ENCODE peak calls at places on chromosomes 11 and 22, in ten cellular contexts. P is activated naive CD4-positive, alpha-beta T cell; X is OCI-LY7; F is activated T-cell treated with anti-CD3 and anti-CD28 coated beads for 1 hour; C is NCI-H774; J is NCI-H2081; R is HuH-7; N is non-pigmented ciliary epithelial cell; I is stimulated activated CD4-positive, alpha-beta T cell treated with anti-CD3 and anti-CD28 coated beads, Interleukin-4, amount 100 ng/mL, for 4 hours; L is frontal cortex. V is an unnamed sample.

GRCh38 chr11:36622431-36623136 is 24.5 kb upstream of the RAG2 start:
- DNase-seq in X (peak; percentile 14), R (peak; percentile 5), P (no peak), N (peak; percentile 14), C (no peak), I (no peak), F (no peak), J (no peak), L (no peak), V (no peak)

GRCh38 chr22:38882972-38883622 is 11.1 kb upstream of the CBX6 start:
- DNase-seq in J (no peak), L (no peak), X (no peak), I (no peak), R (no peak), N (no peak), C (no peak), P (no peak), F (no peak), V (no peak)

GRCh38 chr11:102800774-102801173 is 2.8 kb upstream of the MMP1 start:
- DNase-seq in L (no peak), P (no peak), N (no peak), F (no peak), R (no peak), J (no peak), X (no peak), C (no peak), I (no peak), V (no peak)

GRCh38 chr22:40463727-40464126 is 93.3 kb downstream of the SGSM3 start:
- DNase-seq in R (no peak), N (no peak), X (peak; percentile 53), I (peak; percentile 32), L (no peak), J (no peak), C (no peak), P (no peak), F (peak; percentile 7), V (no peak)

GRCh38 chr22:49276567-49276966 is 551.1 kb downstream of the BRD1 start:
- DNase-seq in X (no peak), I (no peak), C (no peak), N (no peak), L (no peak), F (no peak), P (no peak), J (no peak), R (no peak), V (no peak)

GRCh38 chr11:74689666-74690065 is 41.6 kb downstream of the CHRDL2 start:
- DNase-seq in L (no peak), J (no peak), F (no peak), X (no peak), I (no peak), R (no peak), C (no peak), P (no peak), N (no peak), V (no peak)

GRCh38 chr11:123034587-123034986 is 27.3 kb downstream of the HSPA8 start:
- DNase-seq in N (no peak), R (no peak), C (no peak), X (no peak), P (no peak), I (no peak), F (no peak), J (no peak), L (no peak), V (no peak)

GRCh38 chr11:82989628-82990404 is 81.9 kb downstream of the RAB30 start:
- DNase-seq in X (no peak), L (no peak), J (no peak), N (no peak), C (peak; percentile 43), I (no peak), P (no peak), R (peak; percentile 15), F (no peak), V (no peak)

GRCh38 chr11:44674809-44675208 is 52.0 kb upstream of the TSPAN18 start:
- DNase-seq in N (no peak), J (no peak), I (no peak), F (no peak), R (no peak), L (no peak), X (no peak), P (no peak), C (no peak), V (no peak)

GRCh38 chr22:46763051-46763705 is 728 bp downstream of the TBC1D22A start:
- DNase-seq in N (no peak), I (no peak), P (no peak), J (no peak), L (no peak), R (no peak), X (peak; percentile 86), F (no peak), C (no peak), V (peak; percentile 64)

GRCh38 chr22:22928666-22929380 is 41.2 kb downstream of the IGLL5 start:
- DNase-seq in L (no peak), J (no peak), X (peak; percentile 85), P (no peak), N (no peak), I (peak; percentile 10), C (no peak), R (no peak), F (peak; percentile 6), V (peak; percentile 43)

GRCh38 chr11:16099501-16099900 is 256.8 kb downstream of the SOX6 start:
- DNase-seq in L (no peak), C (no peak), J (no peak), P (no peak), I (no peak), F (no peak), R (no peak), X (no peak), N (no peak), V (no peak)

GRCh38 chr22:46748206-46748947 is 10.3 kb upstream of the CERK start:
- DNase-seq in N (no peak), I (no peak), P (no peak), L (no peak), X (no peak), R (no peak), J (no peak), C (no peak), F (no peak), V (no peak)

GRCh38 chr22:50085211-50085999 is at the start of gene MLC1:
- DNase-seq in R (no peak), F (no peak), L (no peak), C (no peak), P (no peak), J (no peak), X (no peak), N (no peak), I (peak; percentile 6), V (no peak)

GRCh38 chr11:14075118-14075601 is 112.6 kb downstream of the SPON1 start:
- DNase-seq in F (peak; percentile 27), J (no peak), C (no peak), N (no peak), R (no peak), P (no peak), I (peak; percentile 59), X (no peak), L (no peak), V (peak; percentile 45)

GRCh38 chr11:32231909-32232493 is 141.1 kb downstream of the RCN1 start:
- DNase-seq in C (no peak), N (no peak), P (no peak), I (no peak), R (peak; percentile 59), F (no peak), J (peak; percentile 35), L (no peak), X (peak; percentile 14), V (no peak)

GRCh38 chr22:20626811-20627210 is 119.4 kb downstream of the MED15 start:
- DNase-seq in P (no peak), N (no peak), X (no peak), R (no peak), F (no peak), L (no peak), J (no peak), I (no peak), C (no peak), V (no peak)

GRCh38 chr11:28743101-28743550 is 634.9 kb downstream of the METTL15 start:
- DNase-seq in N (no peak), I (no peak), F (no peak), R (no peak), P (no peak), C (peak; percentile 52), X (no peak), L (no peak), J (no peak), V (no peak)

GRCh38 chr22:20531404-20532181 is 24.2 kb downstream of the MED15 start:
- DNase-seq in R (no peak), X (no peak), C (no peak), L (peak; percentile 66), F (no peak), P (no peak), J (no peak), N (no peak), I (no peak), V (no peak)

GRCh38 chr22:44338906-44339305 is 26.2 kb upstream of the SHISAL1 start:
- DNase-seq in X (no peak), I (no peak), J (no peak), R (no peak), L (no peak), C (peak; percentile 22), N (no peak), F (no peak), P (no peak), V (no peak)

GRCh38 chr22:27975381-27976013 is 56.4 kb upstream of the PITPNB start:
- DNase-seq in I (no peak), J (no peak), X (no peak), C (no peak), L (no peak), P (no peak), R (no peak), N (peak; percentile 17), F (no peak), V (no peak)

GRCh38 chr11:72144807-72145565 is 9.5 kb downstream of the FOLR3 start:
- DNase-seq in J (no peak), C (no peak), X (no peak), L (no peak), N (peak; percentile 73), F (no peak), I (no peak), P (no peak), R (no peak), V (no peak)

GRCh38 chr11:63573881-63574855 is 11.0 kb upstream of the PLAAT2 start:
- DNase-seq in F (no peak), N (no peak), X (peak; percentile 63), R (peak; percentile 85), C (peak; percentile 83), L (no peak), P (no peak), J (no peak), I (peak; percentile 30), V (no peak)

GRCh38 chr11:117328414-117329010 is 858 bp downstream of the CEP164 start:
- DNase-seq in F (no peak), R (peak; percentile 26), L (no peak), X (peak; percentile 19), P (no peak), I (no peak), J (no peak), N (no peak), C (no peak), V (no peak)

GRCh38 chr11:65625628-65626342 is 10.2 kb downstream of the PCNX3 start:
- DNase-seq in F (peak; percentile 41), N (no peak), I (no peak), L (peak; percentile 89), P (no peak), R (peak; percentile 60), J (peak; percentile 12), X (peak; percentile 55), C (no peak), V (peak; percentile 46)

GRCh38 chr11:103530257-103530656 is 421.0 kb downstream of the DYNC2H1 start:
- DNase-seq in R (no peak), I (no peak), X (no peak), L (no peak), J (no peak), F (no peak), C (no peak), P (no peak), N (no peak), V (no peak)

GRCh38 chr11:111978028-111978771 is 41.1 kb downstream of the DIXDC1 start:
- DNase-seq in I (no peak), L (peak; percentile 74), C (no peak), F (no peak), N (peak; percentile 47), J (no peak), X (no peak), R (no peak), P (no peak), V (no peak)

GRCh38 chr22:27754247-27754887 is 47.2 kb downstream of the MN1 start:
- DNase-seq in F (no peak), R (no peak), L (no peak), N (no peak), X (no peak), P (no peak), I (no peak), J (no peak), C (no peak), V (no peak)

V was measured in effector memory CD8-positive, alpha-beta T cell.